ENCODE peak calls at places on chromosomes 3 and 15, in five cellular contexts. Y is psoas muscle, M is midbrain, K is WTC11, N is kidney glomerular epithelial cell. C is an unnamed sample.

GRCh38 chr15:38699633-38700230 is 135.1 kb upstream of the RASGRP1 start:
- DNase-seq in M (peak; percentile 35), Y (peak; percentile 19), N (peak; percentile 52), K (peak; percentile 67), C (peak; percentile 64)

GRCh38 chr15:83993591-83993990 is 242.0 kb upstream of the GOLGA6L4 start:
- DNase-seq in K (no peak), Y (no peak), M (no peak), N (no peak), C (no peak)

GRCh38 chr3:184399410-184399809 is 19.6 kb downstream of the CHRD start:
- DNase-seq in M (no peak), Y (no peak), K (no peak), N (peak; percentile 56), C (no peak)

GRCh38 chr3:11642455-11643162 is 1.1 kb downstream of the VGLL4 start:
- DNase-seq in K (no peak), Y (peak; percentile 83), N (peak; percentile 86), M (peak; percentile 87), C (peak; percentile 79)

GRCh38 chr15:80507638-80508316 is 103.6 kb downstream of the ARNT2 start:
- DNase-seq in M (no peak), Y (no peak), N (no peak), K (no peak), C (no peak)

GRCh38 chr3:150041877-150042276 is 71.2 kb upstream of the PFN2 start:
- DNase-seq in K (no peak), N (no peak), M (no peak), Y (no peak), C (no peak)

GRCh38 chr15:72953306-72953705 is 99.0 kb upstream of the NEO1 start:
- DNase-seq in Y (no peak), M (no peak), N (no peak), K (no peak), C (no peak)

GRCh38 chr3:146431240-146431639 is 38.1 kb downstream of the PLSCR2 start:
- DNase-seq in M (no peak), N (no peak), Y (no peak), K (no peak), C (no peak)

GRCh38 chr3:171748341-171748918 is 61.9 kb downstream of the PLD1 start:
- DNase-seq in K (no peak), Y (no peak), M (no peak), N (no peak), C (no peak)

GRCh38 chr15:40364259-40364658 is 6.2 kb downstream of the DISP2 start:
- DNase-seq in K (no peak), N (no peak), Y (no peak), M (no peak), C (no peak)

GRCh38 chr15:85607141-85607806 is 187.5 kb downstream of the KLHL25 start:
- DNase-seq in N (no peak), Y (no peak), M (no peak), K (no peak), C (no peak)

GRCh38 chr3:58422756-58423324 is 10.8 kb downstream of the PDHB start:
- DNase-seq in Y (no peak), M (no peak), N (peak; percentile 7), K (no peak), C (no peak)

GRCh38 chr3:53167418-53168174 is 6.6 kb downstream of the PRKCD start:
- DNase-seq in M (no peak), K (no peak), N (no peak), Y (no peak), C (no peak)

GRCh38 chr3:50170689-50171088 is 15.6 kb downstream of the SEMA3F start:
- DNase-seq in K (no peak), N (no peak), Y (peak; percentile 61), M (no peak), C (no peak)

GRCh38 chr15:50358805-50359204 is 3.8 kb upstream of the GABPB1 start:
- DNase-seq in M (no peak), N (no peak), Y (no peak), K (peak; percentile 23), C (no peak)

GRCh38 chr3:78163379-78163778 is 1123.5 kb downstream of the ROBO2 start:
- DNase-seq in Y (no peak), M (no peak), N (no peak), K (no peak), C (no peak)

GRCh38 chr3:73294532-73294931 is 233.1 kb downstream of the EBLN2 start:
- DNase-seq in N (no peak), K (peak; percentile 12), M (no peak), Y (no peak), C (no peak)